ENCODE peak calls at places on chromosomes 16 and 17, in six cellular contexts. I is glutamatergic neuron; D is AG09319; J is CD4-positive, alpha-beta T cell; U is fibroblast of lung; K is GM10248. Y is an unnamed sample.

GRCh38 chr17:77824780-77825280 is 133.7 kb upstream of the TNRC6C start:
- DNase-seq in U (no peak), I (no peak), D (no peak), K (no peak), J (no peak), Y (no peak)

GRCh38 chr17:82441686-82442487 is 8.7 kb downstream of the CYBC1 start:
- DNase-seq in D (no peak), K (no peak), U (no peak), I (no peak), J (no peak), Y (no peak)

GRCh38 chr17:82213251-82214011 is 789 bp upstream of the CCDC57 start:
- DNase-seq in D (no peak), I (peak), J (no peak), U (peak), K (peak), Y (peak)

GRCh38 chr17:34671191-34671590 is 91.8 kb downstream of the TMEM132E start:
- DNase-seq in I (no peak), D (no peak), J (no peak), U (no peak), K (no peak), Y (no peak)

GRCh38 chr17:31696184-31696602 is 162.9 kb downstream of the COPRS start:
- DNase-seq in K (no peak), D (peak), I (peak), U (peak), J (no peak), Y (no peak)

GRCh38 chr16:80100846-80101451 is 439.8 kb upstream of the DYNLRB2 start:
- DNase-seq in D (no peak), J (no peak), U (no peak), I (no peak), K (no peak), Y (no peak)

GRCh38 chr16:23079683-23080221 is 69.5 kb downstream of the USP31 start:
- DNase-seq in K (no peak), U (no peak), D (no peak), I (no peak), J (no peak), Y (no peak)

GRCh38 chr16:75113541-75114121 is 2.9 kb downstream of the LDHD start:
- DNase-seq in I (no peak), U (no peak), K (no peak), J (no peak), D (no peak), Y (no peak)

GRCh38 chr17:74922694-74923537 is at the start of gene USH1G:
- DNase-seq in I (no peak), U (peak), J (no peak), K (peak), D (no peak), Y (no peak)

DNA sequence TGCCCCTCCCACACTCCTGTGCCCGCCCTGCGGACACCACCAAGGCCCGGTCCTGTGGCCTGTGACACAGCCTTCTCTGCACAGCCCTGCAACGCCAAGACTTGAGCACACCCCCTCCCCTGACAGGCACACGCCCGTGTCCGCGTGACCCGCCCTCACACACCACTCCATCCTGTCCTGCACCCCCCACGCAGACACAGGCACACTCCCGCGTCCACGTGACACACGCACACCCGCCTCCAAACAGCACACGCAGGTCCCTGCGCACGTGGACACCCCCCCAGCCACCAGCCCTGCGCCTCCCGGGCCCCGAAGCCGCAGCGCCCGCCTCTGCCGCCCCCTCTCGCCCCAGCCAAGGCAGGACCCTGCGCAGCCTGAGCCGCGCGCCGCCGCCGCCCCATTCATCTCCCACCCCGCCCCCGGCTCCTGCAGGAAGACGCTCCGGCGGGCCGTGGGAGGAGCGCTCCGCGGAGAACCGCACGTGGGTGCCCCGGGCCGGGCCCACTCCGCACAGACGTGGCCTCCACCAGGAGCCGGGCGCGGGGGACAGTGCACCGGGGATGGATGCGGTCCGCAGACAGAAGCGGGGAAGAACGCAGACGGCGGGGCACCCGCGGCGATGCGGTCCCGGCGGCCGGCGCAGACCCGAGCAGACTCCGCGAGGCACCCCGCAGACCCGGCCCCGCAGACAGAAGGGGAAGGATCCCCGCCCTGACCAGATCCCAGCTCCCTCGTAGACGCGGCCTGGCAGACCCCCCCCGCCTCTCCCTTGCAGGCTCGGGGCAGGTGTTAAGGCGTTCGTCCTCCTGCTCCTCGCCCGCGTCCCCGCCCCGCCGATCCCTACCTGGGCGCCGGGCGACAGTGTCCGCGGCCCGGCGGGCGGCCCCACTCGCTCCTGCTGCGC is 506 bp downstream of the CAMKK1 start:
- DNase-seq in K (peak), J (peak), D (no peak), I (peak), U (peak), Y (peak)
- TF ChIP-seq CTCF in K (no peak), J (no peak), D (no peak), I (no peak), U (no peak), Y (no peak)

GRCh38 chr17:14294876-14295275 is 6.0 kb upstream of the HS3ST3B1 start:
- DNase-seq in U (no peak), D (no peak), J (no peak), I (no peak), K (no peak), Y (no peak)
- TF ChIP-seq CTCF in U (no peak), D (no peak), J (peak), I (no peak), K (no peak), Y (no peak)

DNA sequence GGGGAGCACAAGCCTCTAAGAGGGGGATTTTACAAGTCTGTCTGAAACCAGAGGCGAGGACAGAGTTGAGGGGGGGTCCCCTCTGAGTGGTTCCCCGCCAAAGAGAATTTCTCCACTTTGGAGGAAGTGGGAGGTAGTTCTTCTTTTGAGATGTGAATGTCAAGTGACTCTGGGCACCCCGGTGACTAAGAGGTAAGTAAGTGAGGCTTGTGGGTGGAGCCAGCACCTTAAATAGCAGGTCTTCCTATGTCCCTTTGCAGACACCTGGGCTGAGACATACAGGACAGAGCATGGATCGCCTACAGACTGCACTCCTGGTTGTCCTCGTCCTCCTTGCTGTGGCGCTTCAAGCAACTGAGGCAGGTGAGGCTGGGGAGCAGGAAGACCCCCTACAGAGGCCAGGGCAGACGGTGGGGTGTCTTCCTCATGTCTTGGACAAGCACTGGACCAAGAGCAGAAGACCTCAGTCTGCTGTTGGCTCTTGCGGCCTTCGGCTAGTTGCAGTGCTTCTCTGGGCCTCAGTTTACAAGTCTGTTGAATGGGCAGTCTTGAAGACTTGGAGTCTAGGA is at the start of gene CCL22:
- DNase-seq in J (no peak), K (peak), I (no peak), D (no peak), U (no peak), Y (peak)
- TF ChIP-seq CTCF in J (no peak), K (no peak), I (no peak), D (no peak), U (no peak), Y (no peak)

DNA sequence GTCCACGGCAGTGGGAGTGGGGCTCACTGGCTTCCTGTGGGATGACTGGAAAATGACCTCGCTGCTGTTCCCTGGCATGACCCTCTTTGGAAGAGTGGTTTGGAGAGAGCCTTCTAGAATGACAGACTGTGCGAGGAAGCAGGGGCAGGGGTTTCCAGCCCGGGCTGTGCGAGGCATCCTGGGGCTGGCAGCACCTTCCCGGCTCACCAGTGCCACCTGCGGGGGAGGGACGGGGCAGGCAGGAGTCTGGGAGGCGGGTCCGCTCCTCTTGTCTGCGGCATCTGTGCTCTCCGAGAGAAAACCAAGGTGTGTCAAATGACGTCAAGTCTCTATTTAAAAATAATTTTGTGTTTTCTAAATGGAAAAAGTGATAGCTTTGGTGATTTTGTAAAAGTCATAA is 7.8 kb upstream of the RNF213 start:
- DNase-seq in U (peak), D (no peak), J (peak), I (peak), K (peak), Y (peak)
- TF ChIP-seq CTCF in U (peak), D (peak), J (peak), I (no peak), K (peak), Y (peak)

GRCh38 chr17:45301674-45302073 is 15.1 kb downstream of the MAP3K14 start:
- DNase-seq in U (no peak), I (no peak), J (no peak), D (no peak), K (no peak), Y (no peak)

GRCh38 chr17:45298546-45299285 is 18.1 kb downstream of the MAP3K14 start:
- DNase-seq in U (no peak), I (no peak), D (no peak), J (no peak), K (no peak), Y (no peak)

GRCh38 chr17:45299311-45299710 is 17.5 kb downstream of the MAP3K14 start:
- DNase-seq in K (no peak), J (no peak), I (peak), D (no peak), U (peak), Y (no peak)

GRCh38 chr17:45302649-45303173 is 14.1 kb downstream of the MAP3K14 start:
- DNase-seq in K (peak), D (no peak), U (peak), I (no peak), J (no peak), Y (peak)

DNA sequence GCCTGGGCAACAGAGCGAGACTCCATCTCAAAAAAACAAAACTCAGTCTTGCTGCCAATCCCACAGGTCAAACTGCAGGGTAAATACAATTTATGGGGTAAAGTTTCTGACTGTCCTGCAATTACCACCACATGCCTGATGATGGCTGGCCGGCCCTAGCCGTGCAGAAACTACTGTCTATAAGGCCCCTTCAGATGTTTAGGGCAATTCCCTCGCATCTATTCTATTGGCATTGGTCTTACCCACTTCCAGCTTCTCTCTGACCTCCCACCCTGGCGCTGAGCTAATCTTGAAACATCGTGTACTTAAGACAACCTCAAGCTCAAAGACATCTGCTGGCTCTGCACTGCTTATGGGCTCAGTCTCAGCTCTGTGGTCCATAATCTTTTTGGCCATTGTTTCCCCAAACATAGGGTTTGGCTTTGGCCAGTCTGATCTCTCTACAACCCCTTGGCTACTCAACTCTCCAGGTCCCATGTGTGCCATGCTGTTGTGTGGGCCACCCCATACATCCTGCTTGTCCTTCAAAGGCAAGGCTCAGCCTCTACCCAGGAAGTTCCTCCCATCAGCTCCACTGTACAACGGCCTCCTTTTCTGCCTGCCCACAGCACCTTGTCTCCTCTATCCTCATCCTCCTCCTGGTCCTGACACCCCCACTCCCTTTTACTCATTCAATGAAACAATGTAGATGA is 16.6 kb downstream of the MAP3K14 start:
- DNase-seq in U (no peak), J (no peak), D (no peak), I (no peak), K (no peak), Y (no peak)
- TF ChIP-seq CTCF in U (no peak), J (no peak), D (no peak), I (no peak), K (no peak), Y (no peak)

DNA sequence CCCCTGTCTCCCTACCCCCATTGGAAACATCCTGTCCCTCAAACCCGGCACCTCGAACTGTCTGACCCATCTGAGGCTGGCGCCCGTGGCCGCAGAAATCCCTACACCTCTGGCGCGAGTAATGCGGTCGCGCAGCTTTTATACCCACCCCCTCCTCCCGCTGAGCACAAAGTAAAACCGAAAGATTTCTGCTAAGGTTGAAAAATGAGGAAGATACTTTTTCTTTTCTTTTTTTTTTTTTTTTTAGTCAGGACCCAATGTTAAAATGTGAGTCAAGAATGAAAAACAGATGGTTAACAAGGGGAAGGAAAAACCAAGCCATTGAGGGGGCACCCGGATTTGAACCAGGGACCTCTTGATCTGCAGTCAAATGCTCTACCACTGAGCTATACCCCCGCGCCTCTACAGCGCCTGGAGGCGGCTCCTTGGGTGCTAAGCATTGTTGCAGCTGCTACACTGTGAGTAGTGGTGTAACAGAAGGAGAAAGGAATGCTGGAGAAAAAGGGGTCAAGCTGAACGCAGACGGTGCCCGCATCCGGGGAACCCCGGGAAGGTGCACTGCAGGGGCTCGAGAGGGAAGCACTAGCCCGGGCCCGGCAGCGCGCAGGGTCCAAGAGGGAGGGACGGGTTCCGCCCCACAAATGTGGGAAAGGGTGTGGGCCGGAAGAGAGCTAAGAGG is 751 bp upstream of the LASP1 start:
- DNase-seq in U (peak), K (peak), D (peak), J (peak), I (peak), Y (peak)
- TF ChIP-seq CTCF in U (peak), K (peak), D (peak), J (no peak), I (no peak), Y (no peak)

DNA sequence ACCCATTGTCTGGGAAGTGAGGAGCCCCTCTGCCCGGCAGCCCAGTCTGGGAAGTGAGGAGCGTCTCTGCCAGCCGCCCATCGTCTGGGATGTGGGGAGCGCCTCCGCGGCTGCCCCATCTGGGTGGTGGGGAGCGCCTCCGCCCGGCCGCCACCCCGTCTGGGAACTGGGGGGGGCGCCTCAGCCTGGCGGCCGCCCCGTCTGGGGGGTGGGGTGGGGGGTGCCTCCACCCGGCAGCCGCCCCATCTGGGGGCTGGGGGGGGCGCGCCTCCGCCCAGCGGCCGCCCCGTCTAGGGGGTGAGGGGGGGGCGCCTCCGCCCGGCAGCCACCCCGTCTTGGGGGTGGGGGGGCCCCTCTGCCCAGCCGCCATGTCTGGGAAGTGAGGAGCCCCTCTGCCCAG is 78.4 kb downstream of the RPGRIP1L start:
- DNase-seq in D (no peak), U (no peak), I (peak), K (no peak), J (no peak), Y (no peak)
- TF ChIP-seq CTCF in D (no peak), U (no peak), I (no peak), K (no peak), J (no peak), Y (no peak)

DNA sequence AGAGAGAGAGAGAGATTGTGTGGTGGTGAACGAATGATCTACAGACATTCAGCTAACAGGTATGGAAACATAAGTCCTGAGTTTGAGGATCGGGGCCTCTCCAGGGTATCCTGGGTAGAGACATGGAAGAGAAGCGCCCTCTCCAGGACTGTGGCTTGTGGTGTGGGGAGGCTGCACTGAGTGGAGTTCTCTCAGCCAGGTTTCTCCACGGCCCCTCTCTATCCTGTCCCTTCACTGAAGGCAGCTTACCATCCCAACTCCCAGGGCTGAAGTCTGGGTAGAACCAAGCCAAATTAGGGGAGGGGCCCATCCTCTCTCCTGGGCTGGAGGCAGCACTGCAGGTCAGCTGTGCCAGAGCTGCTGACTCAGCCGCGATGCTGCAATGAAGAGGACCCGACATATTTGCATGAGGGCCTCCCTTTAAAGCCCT is 6.2 kb downstream of the C1QL1 start:
- DNase-seq in U (peak), K (no peak), D (no peak), I (no peak), J (no peak), Y (no peak)
- TF ChIP-seq CTCF in U (peak), K (no peak), D (no peak), I (no peak), J (no peak), Y (no peak)

DNA sequence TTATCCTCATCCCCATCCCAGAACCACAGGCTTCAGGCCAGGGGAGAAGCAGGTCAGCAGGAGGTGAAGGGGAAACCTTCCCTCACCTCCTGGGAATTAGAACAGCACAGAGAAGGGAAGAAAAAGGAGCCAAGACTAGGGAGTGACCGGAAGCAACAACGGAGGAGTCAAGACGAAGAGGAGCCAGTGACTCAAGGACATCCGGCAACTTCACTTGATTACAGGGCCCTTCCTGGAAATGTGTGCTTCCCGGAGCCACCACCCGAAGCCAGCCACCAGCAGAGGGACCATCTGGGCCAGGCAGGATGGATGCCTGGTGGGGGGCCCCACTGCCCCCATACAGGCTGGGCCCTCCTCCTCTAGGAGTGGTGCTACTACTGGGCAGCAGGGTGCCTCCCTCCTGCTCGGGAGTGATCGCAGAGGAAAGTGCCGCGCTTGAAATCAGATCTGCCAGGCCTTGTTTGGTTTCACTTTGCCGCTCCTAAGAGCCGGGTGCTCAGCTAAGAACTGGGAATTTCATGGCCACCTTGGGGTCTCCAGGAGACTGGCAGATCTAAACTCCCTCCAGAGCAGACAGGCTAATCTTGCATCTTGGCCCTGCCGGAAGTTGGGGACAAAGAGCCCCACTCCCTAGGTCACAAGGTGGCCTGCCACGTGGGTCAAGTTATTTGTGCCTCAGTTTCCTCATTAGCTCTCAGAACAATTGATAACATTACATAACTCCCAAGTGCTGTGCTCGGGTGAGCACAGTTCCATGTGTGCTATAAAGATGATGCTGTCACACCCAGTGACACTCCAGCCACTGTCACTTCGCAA is 6.6 kb downstream of the CDC42EP4 start:
- DNase-seq in I (no peak), D (no peak), J (no peak), U (peak), K (no peak), Y (no peak)
- TF ChIP-seq CTCF in I (no peak), D (peak), J (no peak), U (peak), K (no peak), Y (no peak)

Y was measured in activated CD8-positive, alpha-beta T cell treated with anti-CD3 and anti-CD28 coated beads for 36 hours.